ENCODE peak calls at places on chromosomes 6 and 20, in four cellular contexts. W, G, P and R are unnamed samples.

GRCh38 chr6:122780114-122780513 is 598 bp downstream of the FABP7 start:
- DNase-seq in W (no peak), G (no peak), P (no peak), R (no peak)

GRCh38 chr6:53119349-53119748 is 29.3 kb downstream of the GCM1 start:
- DNase-seq in W (peak; percentile 57), G (peak; percentile 49), P (no peak), R (no peak)

GRCh38 chr6:133160531-133160930 is 80.6 kb upstream of the EYA4 start:
- DNase-seq in W (no peak), G (peak; percentile 15), P (no peak), R (peak; percentile 16)

GRCh38 chr6:34055223-34055933 is 90.5 kb downstream of the GRM4 start:
- DNase-seq in W (peak; percentile 53), G (peak; percentile 69), P (peak; percentile 8), R (peak; percentile 23)

GRCh38 chr6:97663252-97663651 is 380.2 kb upstream of the MMS22L start:
- DNase-seq in W (no peak), G (no peak), P (no peak), R (no peak)

GRCh38 chr6:9516207-9516606 is 898.7 kb downstream of the TFAP2A start:
- DNase-seq in W (peak; percentile 66), G (peak; percentile 82), P (peak; percentile 18), R (peak; percentile 91)

GRCh38 chr20:64156136-64156885 is 7.9 kb upstream of the MYT1 start:
- DNase-seq in W (no peak), G (no peak), P (no peak), R (no peak)

GRCh38 chr6:31497595-31498476 is at the start of gene MICB:
- DNase-seq in W (peak; percentile 60), G (peak; percentile 90), P (no peak), R (peak; percentile 91)

GRCh38 chr6:40550096-40550731 is 37.0 kb downstream of the LRFN2 start:
- DNase-seq in W (peak; percentile 72), G (peak; percentile 75), P (peak; percentile 11), R (peak; percentile 44)

GRCh38 chr6:119446623-119447008 is 97.1 kb upstream of the MAN1A1 start:
- DNase-seq in W (peak; percentile 90), G (peak; percentile 51), P (peak; percentile 42), R (peak; percentile 88)

GRCh38 chr6:47161176-47161687 is 119.1 kb upstream of the ADGRF1 start:
- DNase-seq in W (peak; percentile 72), G (peak; percentile 65), P (no peak), R (no peak)

GRCh38 chr6:162271922-162272321 is 455.6 kb downstream of the PRKN start:
- DNase-seq in W (no peak), G (no peak), P (no peak), R (no peak)

GRCh38 chr6:138765896-138766487 is 7.6 kb upstream of the CCDC28A start:
- DNase-seq in W (peak; percentile 38), G (peak; percentile 60), P (peak; percentile 8), R (peak; percentile 12)

GRCh38 chr6:31112478-31112877 is at the start of gene C6orf15:
- DNase-seq in W (no peak), G (no peak), P (no peak), R (no peak)

GRCh38 chr20:23776067-23776771 is 25.5 kb upstream of the CST1 start:
- DNase-seq in W (no peak), G (no peak), P (no peak), R (peak; percentile 35)

GRCh38 chr6:44047801-44048200 is 79.5 kb downstream of the MRPL14 start:
- DNase-seq in W (no peak), G (no peak), P (no peak), R (no peak)

GRCh38 chr6:129686941-129687627 is 22.9 kb downstream of the ARHGAP18 start:
- DNase-seq in W (peak; percentile 52), G (peak; percentile 46), P (no peak), R (peak; percentile 35)

GRCh38 chr6:31922942-31923341 is 4.6 kb upstream of the C2 start:
- DNase-seq in W (no peak), G (no peak), P (no peak), R (no peak)

GRCh38 chr20:17614176-17614811 is 44.4 kb downstream of the DSTN start:
- DNase-seq in W (peak; percentile 70), G (peak; percentile 61), P (no peak), R (peak; percentile 83)

GRCh38 chr6:5999688-6000608 is 6.8 kb downstream of the NRN1 start:
- DNase-seq in W (no peak), G (no peak), P (no peak), R (no peak)

GRCh38 chr6:69917834-69918233 is 51.5 kb downstream of the COL19A1 start:
- DNase-seq in W (peak; percentile 28), G (peak; percentile 87), P (no peak), R (peak; percentile 83)

GRCh38 chr6:33279257-33279695 is 2.4 kb downstream of the B3GALT4 start:
- DNase-seq in W (no peak), G (no peak), P (no peak), R (no peak)

GRCh38 chr6:106247293-106247692 is 78.3 kb downstream of the ATG5 start:
- DNase-seq in W (peak; percentile 37), G (peak; percentile 23), P (no peak), R (peak; percentile 45)

GRCh38 chr6:139595183-139595582 is 220.7 kb upstream of the CITED2 start:
- DNase-seq in W (peak; percentile 66), G (peak; percentile 31), P (no peak), R (no peak)

DNA sequence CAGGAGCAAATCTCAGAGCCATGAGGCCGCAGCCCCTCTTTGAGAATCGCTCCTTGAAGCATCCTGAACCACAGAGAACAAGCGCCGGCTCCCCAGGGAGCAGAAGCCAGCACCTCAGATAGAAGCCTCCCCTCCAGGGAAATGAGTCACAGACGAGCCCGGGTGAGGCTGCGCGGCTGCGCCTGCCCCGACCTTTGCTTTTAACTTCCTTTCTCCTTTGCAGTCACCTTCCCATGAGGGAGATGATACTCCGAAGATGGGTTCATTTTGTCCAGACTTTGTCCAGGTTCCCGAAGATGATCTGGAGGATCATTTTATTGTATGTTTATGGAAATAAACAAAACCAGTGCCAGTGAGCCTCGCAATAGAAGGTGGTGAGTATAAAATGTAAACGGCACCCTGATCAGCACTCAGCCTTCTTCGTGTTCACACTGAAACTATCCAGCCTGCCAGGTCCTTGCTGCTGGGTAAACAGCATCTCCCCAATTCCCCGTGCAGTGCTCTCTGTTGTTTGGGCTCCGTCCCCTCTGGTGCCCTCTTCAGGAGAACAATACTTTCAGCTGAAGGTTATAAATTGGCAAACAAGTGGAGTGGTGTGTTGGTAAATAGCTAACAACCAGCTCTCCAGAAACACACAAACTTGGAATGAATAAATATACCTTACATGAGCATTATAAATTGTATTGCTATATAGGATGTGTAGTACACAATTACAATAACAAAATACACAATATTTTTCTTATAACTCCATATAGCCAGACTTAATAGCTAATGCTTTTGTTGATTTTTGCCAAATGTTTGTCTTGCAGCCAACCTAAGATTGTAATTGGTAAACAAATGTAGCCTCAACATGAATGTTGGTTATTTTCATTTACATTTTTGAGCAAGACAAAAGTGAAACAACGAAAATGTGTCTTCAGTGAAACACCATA is 41.4 kb upstream of the TMEM181 start:
- DNase-seq in W (peak; percentile 85), G (peak; percentile 89), P (peak; percentile 43), R (peak; percentile 76)
- H3K4me3 ChIP-seq in W (peak overlapping the region; percentile 57), G (peak overlapping the region; percentile 76), P (peak overlapping the region; percentile 54), R (peak overlapping the region; percentile 51)

GRCh38 chr20:62799459-62799858 is 3.2 kb downstream of the MRGBP start:
- DNase-seq in W (no peak), G (no peak), P (no peak), R (no peak)

GRCh38 chr20:62795023-62795761 is 1.1 kb upstream of the MRGBP start:
- DNase-seq in W (peak; percentile 34), G (peak; percentile 79), P (no peak), R (peak; percentile 76)

GRCh38 chr20:62797671-62798532 is 1.6 kb downstream of the MRGBP start:
- DNase-seq in W (no peak), G (no peak), P (no peak), R (no peak)

GRCh38 chr20:62799036-62799435 is 2.8 kb downstream of the MRGBP start:
- DNase-seq in W (no peak), G (no peak), P (no peak), R (no peak)

GRCh38 chr20:62796699-62797491 is 622 bp downstream of the MRGBP start:
- DNase-seq in W (no peak), G (no peak), P (no peak), R (no peak)
- H3K4me3 ChIP-seq in W (peak overlapping the region; percentile 68), G (peak overlapping the region; percentile 78), P (peak overlapping the region; percentile 74), R (peak overlapping the region; percentile 60)

DNA sequence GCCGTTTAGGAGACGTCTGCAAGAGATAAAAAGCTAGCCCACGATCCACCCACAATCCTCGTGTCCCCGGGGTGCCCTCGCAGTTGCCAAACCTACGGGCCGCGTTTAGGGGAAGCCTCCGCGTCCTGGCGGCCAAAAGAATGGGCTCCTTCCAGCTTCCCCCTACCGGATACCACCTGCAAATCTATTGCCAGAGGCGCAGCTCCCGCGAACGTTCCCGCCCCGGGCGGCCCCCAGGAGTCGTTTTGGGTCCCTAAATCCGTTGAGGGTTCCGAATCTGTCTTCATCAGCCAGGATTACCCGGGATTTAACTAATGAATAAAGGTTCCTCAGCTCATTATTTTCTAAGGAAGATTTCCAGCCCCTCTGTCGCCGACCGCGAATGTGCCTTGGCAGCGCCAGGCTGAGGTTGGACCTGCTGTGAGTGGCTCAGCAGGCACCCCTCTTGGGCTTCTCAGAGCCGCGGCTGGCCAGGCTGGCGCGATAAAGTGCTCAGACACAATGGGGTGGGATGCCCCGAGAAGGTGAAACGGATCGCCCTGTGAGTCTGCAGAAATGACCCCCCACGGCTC is 2.8 kb upstream of the VSX1 start:
- DNase-seq in W (no peak), G (no peak), P (no peak), R (peak; percentile 23)
- H3K4me3 ChIP-seq in W (no peak overlapping the region), G (no peak overlapping the region), P (no peak overlapping the region), R (no peak overlapping the region)

GRCh38 chr6:136549359-136550044 is 720 bp downstream of the MAP7 start:
- DNase-seq in W (no peak), G (peak; percentile 19), P (no peak), R (no peak)

GRCh38 chr6:136547871-136548270 is 2.4 kb downstream of the MAP7 start:
- DNase-seq in W (no peak), G (no peak), P (no peak), R (no peak)

GRCh38 chr6:136547336-136547735 is 2.9 kb downstream of the MAP7 start:
- DNase-seq in W (peak; percentile 61), G (peak; percentile 81), P (no peak), R (peak; percentile 28)

GRCh38 chr6:136550045-136550329 is 235 bp downstream of the MAP7 start:
- DNase-seq in W (no peak), G (peak; percentile 61), P (no peak), R (no peak)

GRCh38 chr6:136548582-136549330 is 1.5 kb downstream of the MAP7 start:
- DNase-seq in W (no peak), G (no peak), P (no peak), R (no peak)
- H3K4me3 ChIP-seq in W (no peak overlapping the region), G (peak overlapping the region; percentile 68), P (no peak overlapping the region), R (peak overlapping the region; percentile 55)

DNA sequence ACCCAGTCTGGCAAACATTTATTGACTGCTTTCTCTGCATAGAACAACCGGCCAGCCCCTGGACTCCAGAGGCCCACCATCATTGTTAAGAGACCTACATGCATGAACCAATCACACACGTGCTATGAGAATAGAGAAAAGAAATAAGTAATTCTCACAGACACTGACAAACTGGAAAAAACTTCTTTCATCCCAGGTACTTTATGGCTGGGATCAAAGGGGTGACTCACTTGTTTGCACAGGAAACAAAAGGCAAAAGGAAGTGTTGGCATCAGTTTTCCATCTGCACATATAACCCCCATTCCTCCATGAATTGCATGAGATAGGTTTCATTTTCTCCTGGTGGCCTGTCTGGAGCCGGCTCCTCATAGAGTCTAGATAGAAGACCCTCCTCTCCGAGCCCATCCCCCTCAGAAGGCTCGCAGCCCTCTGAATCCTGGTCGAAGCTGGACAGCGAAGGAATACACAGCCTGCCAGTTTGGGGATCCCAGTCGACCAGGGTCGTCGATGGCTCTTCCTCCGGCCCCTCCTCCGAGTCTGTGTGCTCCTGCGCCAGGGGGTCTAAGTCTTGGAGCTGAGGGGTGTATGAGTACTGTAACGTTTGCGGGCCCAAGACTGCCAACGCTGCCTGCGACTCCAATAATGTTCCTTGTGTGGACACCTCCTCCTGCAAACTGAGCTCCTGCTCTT is 43.3 kb downstream of the IL20RA start:
- DNase-seq in W (no peak), G (no peak), P (no peak), R (no peak)
- H3K4me3 ChIP-seq in W (no peak overlapping the region), G (no peak overlapping the region), P (no peak overlapping the region), R (no peak overlapping the region)